ENCODE peak calls at places on chromosome 13, in six cellular contexts. J, E, D, V, G and U are unnamed samples. For H3K27me3, the result is how much of the 10 kb centered on the place peaks cover.

GRCh38 chr13:92974905-92975429 is 251.6 kb upstream of the GPC6 start:
- DNase-seq in J (no peak), E (no peak), D (no peak), V (no peak), G (no peak), U (no peak)

GRCh38 chr13:53408306-53408705 is 379.7 kb downstream of the OLFM4 start:
- DNase-seq in J (no peak), E (no peak), D (no peak), V (no peak), G (no peak), U (no peak)

GRCh38 chr13:105804561-105805190 is 730.8 kb downstream of the EFNB2 start:
- DNase-seq in J (peak), E (no peak), D (no peak), V (no peak), G (no peak), U (peak)

GRCh38 chr13:113407103-113407530 is 43.2 kb upstream of the GRTP1 start:
- DNase-seq in J (no peak), E (no peak), D (no peak), V (no peak), G (no peak), U (no peak)

GRCh38 chr13:29923554-29924481 is 73.4 kb upstream of the UBL3 start:
- DNase-seq in J (peak), E (peak), D (no peak), V (peak), G (peak), U (peak)

GRCh38 chr13:58085819-58086218 is 454.3 kb downstream of the PCDH17 start:
- DNase-seq in J (no peak), E (peak), D (no peak), V (no peak), G (no peak), U (no peak)

GRCh38 chr13:40490086-40490723 is 176.2 kb downstream of the FOXO1 start:
- DNase-seq in J (no peak), E (no peak), D (no peak), V (peak), G (no peak), U (no peak)

GRCh38 chr13:93226623-93227279 is at the start of gene GPC6:
- DNase-seq in J (peak), E (peak), D (no peak), V (peak), G (no peak), U (peak)

GRCh38 chr13:28392428-28392827 is 102.5 kb downstream of the FLT1 start:
- DNase-seq in J (no peak), E (no peak), D (no peak), V (no peak), G (no peak), U (no peak)

GRCh38 chr13:49733181-49733951 is 42.1 kb upstream of the EBPL start:
- DNase-seq in J (no peak), E (peak), D (no peak), V (peak), G (no peak), U (peak)

GRCh38 chr13:113187263-113187669 is 21.2 kb downstream of the PCID2 start:
- DNase-seq in J (peak), E (peak), D (peak), V (peak), G (peak), U (peak)

GRCh38 chr13:23500858-23501257 is 67.4 kb upstream of the SACS start:
- DNase-seq in J (peak), E (no peak), D (no peak), V (peak), G (no peak), U (no peak)

GRCh38 chr13:102721800-102722231 is 27.0 kb upstream of the METTL21C start:
- DNase-seq in J (peak), E (no peak), D (no peak), V (no peak), G (peak), U (peak)

GRCh38 chr13:84946144-84946543 is 853.1 kb downstream of the SLITRK6 start:
- DNase-seq in J (peak), E (no peak), D (no peak), V (no peak), G (no peak), U (peak)

GRCh38 chr13:113651511-113652403 is 6.2 kb downstream of the ATP4B start:
- DNase-seq in J (no peak), E (no peak), D (no peak), V (no peak), G (peak), U (no peak)

GRCh38 chr13:90070362-90070761 is 1277.1 kb upstream of the MIR17HG start:
- DNase-seq in J (peak), E (no peak), D (no peak), V (no peak), G (no peak), U (peak)

GRCh38 chr13:24182703-24183081 is 22.2 kb downstream of the SPATA13 start:
- DNase-seq in J (no peak), E (no peak), D (no peak), V (peak), G (no peak), U (no peak)

GRCh38 chr13:27038323-27038722 is 133.3 kb downstream of the USP12 start:
- DNase-seq in J (peak), E (peak), D (no peak), V (no peak), G (no peak), U (peak)

GRCh38 chr13:104580931-104581330 is 1514.7 kb upstream of the SLC10A2 start:
- DNase-seq in J (no peak), E (no peak), D (no peak), V (no peak), G (no peak), U (no peak)

GRCh38 chr13:87884874-87885273 is 213.7 kb downstream of the SLITRK5 start:
- DNase-seq in J (peak), E (peak), D (no peak), V (no peak), G (no peak), U (peak)

GRCh38 chr13:73039201-73040108 is 19.4 kb upstream of the KLF5 start:
- DNase-seq in J (no peak), E (no peak), D (no peak), V (no peak), G (no peak), U (no peak)

GRCh38 chr13:68522184-68522583 is 1292.0 kb upstream of the PCDH9 start:
- DNase-seq in J (no peak), E (no peak), D (no peak), V (no peak), G (no peak), U (no peak)

GRCh38 chr13:74771964-74772363 is 637.8 kb upstream of the KLF12 start:
- DNase-seq in J (peak), E (peak), D (no peak), V (no peak), G (no peak), U (peak)

GRCh38 chr13:20873348-20873747 is 29.2 kb downstream of the XPO4 start:
- DNase-seq in J (peak), E (no peak), D (no peak), V (no peak), G (no peak), U (peak)

GRCh38 chr13:50990540-50991506 is 81.2 kb downstream of the RNASEH2B start:
- DNase-seq in J (peak), E (peak), D (no peak), V (peak), G (peak), U (no peak)

GRCh38 chr13:95559100-95559499 is 6.6 kb downstream of the CLDN10 start:
- DNase-seq in J (no peak), E (no peak), D (no peak), V (no peak), G (no peak), U (peak)

GRCh38 chr13:113625965-113626661 is 31.9 kb downstream of the ATP4B start:
- DNase-seq in J (peak), E (no peak), D (no peak), V (no peak), G (peak), U (no peak)

GRCh38 chr13:91105270-91105669 is 242.2 kb upstream of the MIR17HG start:
- DNase-seq in J (no peak), E (no peak), D (no peak), V (no peak), G (no peak), U (no peak)

GRCh38 chr13:114063545-114064515 is 68.6 kb downstream of the RASA3 start:
- DNase-seq in J (peak), E (no peak), D (peak), V (peak), G (peak), U (no peak)

GRCh38 chr13:20684041-20684440 is 19.5 kb upstream of the IL17D start:
- DNase-seq in J (no peak), E (no peak), D (no peak), V (no peak), G (no peak), U (no peak)

GRCh38 chr13:20090349-20090748 is 70.5 kb downstream of the GJA3 start:
- DNase-seq in J (peak), E (no peak), D (no peak), V (no peak), G (no peak), U (peak)

GRCh38 chr13:62049992-62050391 is 634.3 kb upstream of the PCDH20 start:
- DNase-seq in J (no peak), E (no peak), D (no peak), V (no peak), G (no peak), U (no peak)
- H3K27me3 ChIP-seq in J (under half), E (under half), D (under half), V (under half), G (under half), U (under half)

GRCh38 chr13:76983676-76984075 is 8.2 kb upstream of the CLN5 start:
- DNase-seq in J (no peak), E (no peak), D (no peak), V (no peak), G (no peak), U (no peak)

GRCh38 chr13:76976488-76976887 is 15.4 kb upstream of the CLN5 start:
- DNase-seq in J (no peak), E (peak), D (no peak), V (no peak), G (no peak), U (peak)

GRCh38 chr13:76976929-76977328 is 15.0 kb upstream of the CLN5 start:
- DNase-seq in J (no peak), E (no peak), D (no peak), V (no peak), G (no peak), U (no peak)

GRCh38 chr13:76982051-76982450 is 9.8 kb upstream of the CLN5 start:
- DNase-seq in J (no peak), E (no peak), D (no peak), V (no peak), G (no peak), U (no peak)

GRCh38 chr13:76980075-76980718 is 11.7 kb upstream of the CLN5 start:
- DNase-seq in J (peak), E (no peak), D (no peak), V (peak), G (peak), U (peak)
- TF ChIP-seq CTCF in J (peak), E (peak), D (peak), V (peak), G (peak), U (peak)

GRCh38 chr13:99690426-99691189 is 189.3 kb downstream of the TM9SF2 start:
- DNase-seq in J (no peak), E (no peak), D (no peak), V (no peak), G (no peak), U (no peak)

GRCh38 chr13:99693351-99693750 is 192.1 kb downstream of the TM9SF2 start:
- DNase-seq in J (no peak), E (no peak), D (no peak), V (no peak), G (no peak), U (no peak)

GRCh38 chr13:99692854-99693253 is 191.6 kb downstream of the TM9SF2 start:
- DNase-seq in J (no peak), E (no peak), D (no peak), V (no peak), G (no peak), U (no peak)

GRCh38 chr13:99689955-99690354 is 188.7 kb downstream of the TM9SF2 start:
- DNase-seq in J (no peak), E (no peak), D (no peak), V (no peak), G (no peak), U (no peak)

DNA sequence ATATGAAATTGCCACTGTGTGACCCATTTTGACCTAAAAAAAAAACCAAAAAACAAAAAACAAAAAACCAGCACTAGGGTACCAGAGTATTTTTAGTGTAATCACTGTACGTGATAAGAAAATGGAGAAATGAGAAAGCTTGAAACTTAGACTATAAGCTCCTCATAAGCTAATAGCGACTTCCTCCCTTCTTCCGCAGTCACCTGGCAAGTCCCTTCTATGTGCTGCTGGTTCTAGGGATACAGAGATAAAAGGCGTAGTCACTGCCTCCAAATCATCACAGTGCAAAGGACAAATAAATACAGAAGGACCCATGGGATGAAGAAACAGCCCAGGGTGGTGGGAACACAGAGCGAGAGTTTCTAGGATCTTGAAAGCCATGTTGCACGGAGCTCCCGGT is 190.3 kb downstream of the TM9SF2 start:
- DNase-seq in J (no peak), E (no peak), D (no peak), V (no peak), G (no peak), U (no peak)
- H3K4me3 ChIP-seq in J (no peak), E (no peak), D (no peak), V (no peak), G (no peak), U (no peak)

DNA sequence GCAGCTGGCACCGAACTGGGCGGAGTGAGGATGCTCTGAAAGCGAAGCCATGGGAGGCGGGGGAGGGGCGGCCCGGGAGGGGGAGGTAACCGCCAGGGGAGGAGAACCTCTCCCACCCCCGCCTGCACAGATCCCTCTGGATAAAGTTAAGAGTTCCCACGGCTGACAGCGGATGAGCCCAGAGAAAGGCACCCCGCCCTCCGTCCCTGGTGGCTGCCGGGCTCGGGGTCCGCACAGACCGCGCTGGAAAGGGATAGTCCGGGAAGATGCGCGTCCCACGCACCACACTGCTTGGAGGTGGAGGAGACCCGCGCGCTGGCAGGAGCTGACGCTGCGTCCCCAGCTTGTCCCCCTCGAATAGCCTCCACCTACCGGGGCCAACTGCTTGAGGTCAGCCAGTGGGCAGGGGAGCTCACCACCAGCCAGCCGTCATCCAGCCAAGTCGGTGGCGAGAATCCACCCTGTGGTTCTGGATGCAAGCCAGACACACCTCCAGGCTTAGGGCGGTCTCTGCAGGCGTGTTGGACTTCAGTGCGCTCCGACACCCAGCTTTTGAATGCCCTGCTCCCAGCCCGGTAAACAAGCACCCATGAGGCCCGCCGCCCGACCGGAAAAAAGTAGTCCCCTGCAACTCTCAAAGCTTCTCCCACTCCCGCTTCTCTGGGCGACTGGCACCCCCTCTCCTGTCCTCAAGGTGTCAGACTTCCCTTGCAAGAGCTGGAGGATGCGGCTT is at the start of gene TRPC4:
- DNase-seq in J (peak), E (peak), D (no peak), V (peak), G (peak), U (peak)
- H3K27me3 ChIP-seq in J (under half), E (under half), D (under half), V (under half), G (under half), U (under half)